ENCODE peak calls at places on chromosomes 16 and 17, in seven cellular contexts. Z, I, E, N, A, J and O are unnamed samples.

GRCh38 chr16:78249056-78249455 is 149.6 kb downstream of the WWOX start:
- DNase-seq in J (no peak), A (no peak), I (no peak), E (no peak), N (no peak), Z (no peak), O (no peak)

GRCh38 chr17:9937164-9937835 is 32.2 kb upstream of the RCVRN start:
- DNase-seq in N (no peak), I (peak), E (no peak), A (no peak), J (peak), Z (no peak), O (no peak)

GRCh38 chr17:30401097-30401496 is 22.4 kb downstream of the CPD start:
- DNase-seq in Z (no peak), A (no peak), E (no peak), J (no peak), I (no peak), N (no peak), O (no peak)

GRCh38 chr17:41739661-41740352 is 5.4 kb upstream of the HAP1 start:
- DNase-seq in E (no peak), A (no peak), N (peak), J (peak), I (no peak), Z (no peak), O (no peak)

GRCh38 chr16:67425581-67425980 is 5.3 kb upstream of the HSD11B2 start:
- DNase-seq in N (no peak), Z (no peak), I (no peak), A (no peak), J (no peak), E (no peak), O (no peak)

GRCh38 chr17:7839890-7840260 is 5.9 kb downstream of the KDM6B start:
- DNase-seq in E (no peak), J (peak), Z (no peak), I (peak), A (no peak), N (peak), O (no peak)

GRCh38 chr17:78956254-78956653 is 23.5 kb downstream of the LGALS3BP start:
- DNase-seq in E (no peak), J (no peak), I (no peak), A (no peak), N (no peak), Z (no peak), O (no peak)

GRCh38 chr17:50547035-50547735 is at the start of gene SPATA20:
- DNase-seq in E (peak), N (peak), Z (peak), I (peak), A (peak), J (peak), O (peak)

GRCh38 chr17:29619251-29619650 is 3.5 kb downstream of the CORO6 start:
- DNase-seq in A (no peak), I (no peak), N (peak), Z (no peak), E (no peak), J (peak), O (peak)

GRCh38 chr17:1495265-1495664 is 2.8 kb upstream of the MYO1C start:
- DNase-seq in A (no peak), E (no peak), J (peak), N (peak), Z (no peak), I (no peak), O (no peak)

GRCh38 chr16:71807905-71808592 is 585 bp downstream of the AP1G1 start:
- DNase-seq in E (no peak), N (peak), Z (no peak), J (peak), A (no peak), I (no peak), O (peak)

GRCh38 chr17:56185491-56185890 is 32.2 kb downstream of the ANKFN1 start:
- DNase-seq in N (peak), Z (no peak), J (peak), I (peak), A (no peak), E (no peak), O (no peak)

GRCh38 chr17:9109933-9110332 is 88.6 kb downstream of the NTN1 start:
- DNase-seq in E (no peak), J (no peak), Z (no peak), A (no peak), N (no peak), I (no peak), O (no peak)

GRCh38 chr16:11539635-11540034 is 47.1 kb downstream of the LITAF start:
- DNase-seq in Z (no peak), A (no peak), J (no peak), N (no peak), I (no peak), E (no peak), O (no peak)

GRCh38 chr17:57946798-57947358 is 8.3 kb downstream of the CUEDC1 start:
- DNase-seq in I (no peak), E (peak), Z (peak), J (peak), A (no peak), N (peak), O (peak)

GRCh38 chr16:30659507-30660423 is 1.5 kb downstream of the FBRS start:
- DNase-seq in E (peak), N (peak), J (peak), Z (peak), A (peak), I (no peak), O (no peak)

GRCh38 chr16:52546291-52546941 is 527 bp downstream of the TOX3 start:
- DNase-seq in E (no peak), I (no peak), J (no peak), N (no peak), A (no peak), Z (no peak), O (no peak)

GRCh38 chr17:7579001-7579838 is at the start of gene CD68:
- DNase-seq in E (peak), J (peak), I (peak), A (no peak), N (peak), Z (no peak), O (peak)

GRCh38 chr16:6687593-6687992 is 645.1 kb upstream of the RBFOX1 start:
- DNase-seq in N (no peak), E (no peak), Z (no peak), A (no peak), J (no peak), I (no peak), O (no peak)

GRCh38 chr17:37050905-37051304 is 102.2 kb downstream of the AATF start:
- DNase-seq in A (no peak), J (peak), N (no peak), Z (no peak), I (no peak), E (no peak), O (no peak)

GRCh38 chr16:85989376-85989775 is 90.4 kb downstream of the IRF8 start:
- DNase-seq in Z (no peak), N (no peak), E (no peak), I (no peak), A (no peak), J (no peak), O (no peak)

GRCh38 chr16:2939968-2940367 is 24.1 kb upstream of the KREMEN2 start:
- DNase-seq in Z (no peak), N (no peak), J (no peak), I (no peak), E (no peak), A (no peak), O (no peak)

GRCh38 chr16:65375651-65376050 is 253.8 kb upstream of the CDH11 start:
- DNase-seq in N (peak), I (no peak), E (no peak), J (peak), A (no peak), Z (no peak), O (no peak)

GRCh38 chr16:89455178-89455577 is 35.2 kb downstream of the ANKRD11 start:
- DNase-seq in J (peak), Z (no peak), A (no peak), N (no peak), E (no peak), I (no peak), O (no peak)

GRCh38 chr16:2154533-2155090 is 970 bp upstream of the TRAF7 start:
- DNase-seq in N (no peak), Z (peak), J (no peak), I (no peak), A (no peak), E (no peak), O (no peak)

GRCh38 chr17:79086609-79087427 is 12.2 kb downstream of the ENGASE start:
- DNase-seq in Z (no peak), N (no peak), A (no peak), J (no peak), I (no peak), E (no peak), O (no peak)

GRCh38 chr17:68445671-68446070 is 11.6 kb downstream of the WIPI1 start:
- DNase-seq in A (no peak), N (no peak), E (no peak), Z (no peak), I (no peak), J (no peak), O (no peak)

GRCh38 chr17:57913576-57914273 is 41.5 kb downstream of the CUEDC1 start:
- DNase-seq in E (no peak), A (no peak), N (no peak), Z (no peak), I (no peak), J (no peak), O (no peak)

GRCh38 chr16:19138601-19139000 is 24.8 kb downstream of the ITPRIPL2 start:
- DNase-seq in Z (no peak), J (peak), I (peak), A (no peak), N (peak), E (no peak), O (no peak)

GRCh38 chr17:726331-726919 is 6.0 kb upstream of the TLCD3A start:
- DNase-seq in I (no peak), J (no peak), Z (no peak), A (no peak), E (no peak), N (no peak), O (no peak)

GRCh38 chr17:2275722-2276121 is 27.9 kb downstream of the SMG6 start:
- DNase-seq in N (no peak), J (no peak), Z (no peak), E (no peak), I (no peak), A (no peak), O (no peak)

GRCh38 chr16:68954871-68955635 is 111.7 kb downstream of the TANGO6 start:
- DNase-seq in Z (no peak), E (no peak), N (no peak), A (no peak), I (no peak), J (no peak), O (no peak)

GRCh38 chr17:32482568-32483320 is 4.0 kb upstream of the CDK5R1 start:
- DNase-seq in N (no peak), A (no peak), E (no peak), I (no peak), J (no peak), Z (no peak), O (no peak)